ENCODE peak calls at places on chromosomes 7 and 10, in four cellular contexts. One of them, this sample, is unnamed.

GRCh38 chr7:22563115-22563514 is 63.1 kb upstream of the STEAP1B start:
- DNase-seq in K562: peak; percentile 72
- DNase-seq in GM12878: no peak
- DNase-seq in HepG2: no peak
- DNase-seq in this sample: no peak

GRCh38 chr7:485188-486081 is 34.2 kb downstream of the PDGFA start:
- DNase-seq in HepG2: no peak
- DNase-seq in K562: no peak
- DNase-seq in GM12878: no peak
- DNase-seq in this sample: no peak

GRCh38 chr7:102404005-102404861 is 8.1 kb downstream of the PRKRIP1 start:
- DNase-seq in K562: peak; percentile 82
- DNase-seq in HepG2: peak; percentile 64
- DNase-seq in GM12878: no peak
- DNase-seq in this sample: peak; percentile 75

GRCh38 chr10:43955002-43955596 is 306.4 kb upstream of the ZNF32 start:
- DNase-seq in GM12878: no peak
- DNase-seq in K562: no peak
- DNase-seq in HepG2: no peak
- DNase-seq in this sample: no peak

GRCh38 chr7:121107923-121108498 is 119.5 kb downstream of the CPED1 start:
- DNase-seq in K562: peak; percentile 67
- DNase-seq in HepG2: peak; percentile 53
- DNase-seq in GM12878: peak; percentile 11
- DNase-seq in this sample: peak; percentile 50

GRCh38 chr7:157274991-157275427 is 61.8 kb upstream of the DNAJB6 start:
- DNase-seq in HepG2: no peak
- DNase-seq in K562: no peak
- DNase-seq in GM12878: no peak
- DNase-seq in this sample: peak; percentile 10

GRCh38 chr7:105776986-105777910 is 99.2 kb downstream of the ATXN7L1 start:
- DNase-seq in HepG2: no peak
- DNase-seq in K562: no peak
- DNase-seq in GM12878: no peak
- DNase-seq in this sample: no peak

GRCh38 chr10:130179640-130180039 is 43.4 kb downstream of the GLRX3 start:
- DNase-seq in K562: no peak
- DNase-seq in GM12878: no peak
- DNase-seq in HepG2: peak; percentile 54
- DNase-seq in this sample: peak; percentile 68

GRCh38 chr7:28517606-28518005 is 105.3 kb downstream of the CREB5 start:
- DNase-seq in K562: no peak
- DNase-seq in HepG2: no peak
- DNase-seq in GM12878: no peak
- DNase-seq in this sample: no peak

GRCh38 chr10:58704226-58705200 is 191.8 kb downstream of the BICC1 start:
- DNase-seq in HepG2: no peak
- DNase-seq in K562: no peak
- DNase-seq in GM12878: no peak
- DNase-seq in this sample: no peak

GRCh38 chr10:73910401-73910763 is 550 bp upstream of the PLAU start:
- DNase-seq in GM12878: no peak
- DNase-seq in K562: peak; percentile 47
- DNase-seq in HepG2: peak; percentile 65
- DNase-seq in this sample: no peak

GRCh38 chr10:60883187-60883586 is 60.8 kb downstream of the RHOBTB1 start:
- DNase-seq in HepG2: peak; percentile 43
- DNase-seq in K562: peak; percentile 62
- DNase-seq in GM12878: no peak
- DNase-seq in this sample: peak; percentile 57

DNA sequence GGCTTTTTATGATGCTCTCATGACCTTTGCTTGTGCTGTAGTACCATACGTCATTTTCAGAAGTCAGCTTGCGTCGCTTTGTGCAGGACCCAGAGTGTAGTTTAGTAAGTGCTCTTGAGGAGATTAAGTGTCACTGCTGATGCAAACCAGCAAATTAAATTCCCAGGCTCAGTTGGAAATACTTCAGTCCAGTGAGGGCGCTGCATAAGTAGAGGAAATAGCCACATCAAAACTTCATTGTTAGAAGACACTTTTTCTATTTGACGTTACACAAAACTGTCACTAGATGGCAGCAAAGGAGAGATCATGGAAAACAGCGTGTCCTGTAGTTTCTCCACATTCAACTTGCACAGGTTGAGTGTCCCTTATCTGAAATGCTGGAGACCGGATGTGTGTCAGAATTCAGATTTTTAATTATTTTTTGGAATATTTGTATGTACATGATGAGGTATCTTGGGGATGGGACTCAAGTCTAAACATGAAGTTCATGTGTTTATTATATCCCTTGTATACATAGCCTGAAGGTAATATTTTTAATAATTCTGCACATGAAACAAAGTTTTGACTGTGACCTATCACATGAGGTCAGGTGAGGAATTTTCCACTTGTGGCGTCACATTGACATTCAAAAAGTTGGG is 7.9 kb downstream of the ZNF22 start:
- DNase-seq in K562: peak; percentile 74
- DNase-seq in GM12878: peak; percentile 35
- DNase-seq in HepG2: peak; percentile 88
- DNase-seq in this sample: peak; percentile 67
- TF ChIP-seq TARDBP in K562: no peak
- TF ChIP-seq TARDBP in GM12878: no peak
- TF ChIP-seq TARDBP in HepG2: no peak
- TF ChIP-seq TARDBP in this sample: no peak

GRCh38 chr7:124031406-124031805 is 1.5 kb downstream of the TMEM229A start:
- DNase-seq in GM12878: no peak
- DNase-seq in HepG2: no peak
- DNase-seq in K562: no peak
- DNase-seq in this sample: no peak

GRCh38 chr7:124033807-124034753 is 1.2 kb upstream of the TMEM229A start:
- DNase-seq in GM12878: no peak
- DNase-seq in HepG2: no peak
- DNase-seq in K562: no peak
- DNase-seq in this sample: no peak

GRCh38 chr7:124033093-124033806 is 383 bp upstream of the TMEM229A start:
- DNase-seq in K562: no peak
- DNase-seq in GM12878: no peak
- DNase-seq in HepG2: no peak
- DNase-seq in this sample: peak; percentile 44

GRCh38 chr7:124031919-124032318 is 948 bp downstream of the TMEM229A start:
- DNase-seq in GM12878: no peak
- DNase-seq in HepG2: no peak
- DNase-seq in K562: no peak
- DNase-seq in this sample: peak; percentile 18

DNA sequence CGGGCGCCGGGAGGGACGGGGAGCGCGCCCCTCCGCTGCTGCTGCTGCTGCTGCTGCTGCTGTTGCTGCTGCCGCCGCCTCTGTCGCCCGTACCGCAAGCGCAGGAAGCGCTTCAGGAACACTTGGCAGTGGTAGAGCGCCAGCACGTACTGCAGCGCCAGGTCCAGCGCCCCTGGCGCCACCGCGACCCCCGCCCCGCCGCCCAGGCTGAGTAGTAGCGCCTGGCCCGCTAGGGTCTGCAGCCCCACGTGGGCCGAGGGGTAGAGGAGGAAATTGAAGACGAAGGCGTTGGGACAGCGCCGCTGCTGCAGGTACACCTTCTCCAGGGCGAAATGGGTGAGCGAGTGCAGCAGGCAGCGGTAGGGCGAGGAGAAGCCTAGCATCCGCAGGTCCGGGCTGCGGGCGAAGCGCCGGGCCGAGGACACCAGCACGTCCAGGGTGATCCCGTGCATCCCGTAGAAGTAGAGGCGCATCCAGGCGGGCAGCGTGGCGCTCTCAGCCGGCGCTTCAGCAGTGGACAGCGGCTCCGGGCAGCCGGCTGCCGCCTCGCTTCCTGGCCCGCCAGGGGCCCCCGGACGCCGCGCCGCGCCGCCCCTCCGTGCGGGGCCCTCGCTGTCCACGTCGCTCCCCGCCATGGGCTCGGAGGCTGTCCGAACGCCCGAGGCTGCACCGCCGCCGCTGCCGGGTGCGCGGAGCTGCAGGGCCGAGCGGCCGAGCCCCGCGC is at the start of gene TMEM229A:
- DNase-seq in K562: no peak
- DNase-seq in HepG2: no peak
- DNase-seq in GM12878: no peak
- DNase-seq in this sample: peak; percentile 55
- TF ChIP-seq FOXM1 in K562: no peak
- TF ChIP-seq FOXM1 in HepG2: no peak
- TF ChIP-seq FOXM1 in GM12878: no peak
- TF ChIP-seq FOXM1 in this sample: no peak

GRCh38 chr10:77034795-77035194 is 602.8 kb downstream of the KCNMA1 start:
- DNase-seq in GM12878: no peak
- DNase-seq in HepG2: no peak
- DNase-seq in K562: no peak
- DNase-seq in this sample: no peak
- TF ChIP-seq TARDBP in GM12878: no peak
- TF ChIP-seq TARDBP in HepG2: no peak
- TF ChIP-seq TARDBP in K562: no peak
- TF ChIP-seq TARDBP in this sample: no peak

GRCh38 chr7:148535227-148535626 is 55.3 kb upstream of the C7orf33 start:
- DNase-seq in GM12878: no peak
- DNase-seq in K562: peak; percentile 29
- DNase-seq in HepG2: no peak
- DNase-seq in this sample: peak; percentile 61
- TF ChIP-seq FOXM1 in GM12878: no peak
- TF ChIP-seq FOXM1 in K562: no peak
- TF ChIP-seq FOXM1 in HepG2: no peak
- TF ChIP-seq FOXM1 in this sample: no peak

GRCh38 chr10:87864497-87865059 is 1.2 kb downstream of the PTEN start:
- DNase-seq in HepG2: no peak
- DNase-seq in K562: peak; percentile 13
- DNase-seq in GM12878: no peak
- DNase-seq in this sample: no peak
- TF ChIP-seq TARDBP in HepG2: no peak
- TF ChIP-seq TARDBP in K562: no peak
- TF ChIP-seq TARDBP in GM12878: no peak
- TF ChIP-seq TARDBP in this sample: no peak

GRCh38 chr10:33215635-33216034 is 118.8 kb downstream of the NRP1 start:
- DNase-seq in GM12878: no peak
- DNase-seq in K562: no peak
- DNase-seq in HepG2: no peak
- DNase-seq in this sample: no peak
- TF ChIP-seq FOXM1 in GM12878: no peak
- TF ChIP-seq FOXM1 in K562: no peak
- TF ChIP-seq FOXM1 in HepG2: no peak
- TF ChIP-seq FOXM1 in this sample: no peak

DNA sequence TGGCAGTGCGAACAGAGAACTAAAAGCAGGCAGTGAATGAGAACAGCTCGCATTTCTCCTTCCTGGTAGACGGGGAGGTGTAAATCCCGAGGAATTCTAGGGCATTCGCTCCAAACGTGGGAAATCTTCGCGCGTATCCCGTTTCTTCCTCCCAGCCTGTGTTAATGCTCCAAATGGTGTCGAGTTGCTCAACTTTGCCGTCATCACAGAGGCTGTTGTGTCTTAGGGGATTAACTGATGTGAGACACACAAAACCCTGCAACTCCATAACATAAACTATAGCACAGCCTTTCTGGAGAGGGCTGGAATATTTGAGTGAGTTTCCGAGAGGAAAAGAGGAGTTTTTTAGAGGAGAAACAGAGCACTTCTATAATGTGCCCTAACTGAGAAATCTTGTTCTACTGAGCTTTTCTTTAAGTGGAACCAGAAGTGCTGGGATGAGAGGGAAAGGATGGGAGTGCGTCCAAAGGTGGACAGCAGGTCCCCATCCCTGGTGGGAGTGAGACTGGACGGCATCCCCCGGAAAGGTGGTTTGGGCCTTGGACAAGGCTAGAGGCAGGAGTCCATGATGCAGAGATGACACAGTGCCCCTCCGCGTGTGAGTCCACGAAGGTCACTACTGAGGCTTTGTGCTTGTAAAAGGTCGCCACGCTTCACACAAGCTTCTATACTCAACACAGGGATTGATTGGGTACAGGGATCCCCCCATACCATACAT is 6.2 kb upstream of the EN2 start:
- DNase-seq in HepG2: no peak
- DNase-seq in K562: no peak
- DNase-seq in GM12878: no peak
- DNase-seq in this sample: no peak
- TF ChIP-seq TARDBP in HepG2: no peak
- TF ChIP-seq TARDBP in K562: no peak
- TF ChIP-seq TARDBP in GM12878: no peak
- TF ChIP-seq TARDBP in this sample: no peak

This sample was measured in HEK293T.